ENCODE peak calls at places on chromosomes 11 and 22, in nine cellular contexts. U is islet precursor cell; Q is foreskin fibroblast; V is right atrium auricular region; O is AG04450; C is left lobe of liver; H is C1 segment of cervical spinal cord; Y is activated naive CD4-positive, alpha-beta T cell; J is activated CD8-positive, alpha-beta memory T cell treated with anti-CD3 and anti-CD28 coated beads, Interleukin-2, amount 10 ng/mL, durations not matched to agents 7 days and 5 days. N is an unnamed sample.

GRCh38 chr11:117833401-117833891 is 8.9 kb upstream of the FXYD2 start:
- DNase-seq in O (no peak), V (no peak), U (peak; percentile 84), C (peak; percentile 68), Y (no peak), J (no peak), Q (no peak), H (no peak), N (peak; percentile 69)

GRCh38 chr11:95256204-95256819 is 25.3 kb upstream of the SESN3 start:
- DNase-seq in C (no peak), J (no peak), H (no peak), Q (peak; percentile 25), U (no peak), Y (no peak), V (no peak), O (no peak), N (no peak)

GRCh38 chr11:9982127-9982795 is 311.8 kb downstream of the SBF2 start:
- DNase-seq in C (no peak), H (no peak), O (no peak), Q (peak; percentile 54), Y (no peak), J (no peak), V (no peak), U (no peak), N (no peak)

GRCh38 chr11:29333993-29334780 is 682.6 kb downstream of the KCNA4 start:
- DNase-seq in O (peak; percentile 71), Q (peak; percentile 71), J (no peak), U (no peak), C (no peak), V (no peak), H (no peak), Y (no peak), N (no peak)

GRCh38 chr11:78878631-78879030 is 304.0 kb upstream of the NARS2 start:
- DNase-seq in O (no peak), Q (no peak), H (no peak), Y (no peak), C (no peak), V (no peak), J (no peak), U (no peak), N (no peak)

GRCh38 chr11:93945596-93945995 is 75.6 kb upstream of the HEPHL1 start:
- DNase-seq in Y (no peak), V (no peak), O (no peak), H (no peak), U (no peak), Q (peak; percentile 5), C (no peak), J (no peak), N (no peak)

GRCh38 chr11:46675288-46675851 is 25.0 kb downstream of the ARHGAP1 start:
- DNase-seq in V (peak; percentile 87), H (no peak), U (peak; percentile 69), J (no peak), Y (no peak), Q (peak; percentile 84), O (no peak), C (peak; percentile 85), N (peak; percentile 68)

GRCh38 chr11:100833276-100833675 is 146.2 kb downstream of the ARHGAP42 start:
- DNase-seq in J (no peak), Y (no peak), Q (no peak), C (no peak), O (no peak), V (no peak), H (no peak), U (no peak), N (no peak)

GRCh38 chr11:45583981-45584380 is 81.4 kb downstream of the CHST1 start:
- DNase-seq in J (no peak), Y (no peak), O (no peak), V (no peak), H (no peak), U (no peak), Q (no peak), C (no peak), N (no peak)

GRCh38 chr11:121520243-121521144 is 67.7 kb upstream of the SORL1-AS1 start:
- DNase-seq in V (peak; percentile 50), C (no peak), U (no peak), J (no peak), Q (peak; percentile 88), Y (no peak), O (peak; percentile 57), H (no peak), N (no peak)

GRCh38 chr22:27019827-27020226 is 362.4 kb downstream of the MIAT start:
- DNase-seq in J (no peak), Q (no peak), V (no peak), O (no peak), U (peak; percentile 92), Y (no peak), H (no peak), C (no peak), N (no peak)

GRCh38 chr22:17239156-17239701 is 20.0 kb upstream of the ADA2 start:
- DNase-seq in Q (no peak), O (no peak), C (no peak), H (no peak), V (no peak), Y (no peak), U (no peak), J (no peak), N (no peak)

GRCh38 chr11:18384157-18384641 is 10.2 kb upstream of the LDHA start:
- DNase-seq in C (peak; percentile 92), J (no peak), V (peak; percentile 83), Y (no peak), Q (peak; percentile 94), U (peak; percentile 88), H (no peak), O (peak; percentile 38), N (peak; percentile 76)

GRCh38 chr11:130912552-130912951 is 3.7 kb downstream of the SNX19 start:
- DNase-seq in O (no peak), C (no peak), J (no peak), Q (no peak), H (no peak), Y (no peak), V (no peak), U (no peak), N (no peak)

GRCh38 chr11:128195057-128195751 is 392.2 kb downstream of the ETS1 start:
- DNase-seq in Y (no peak), U (no peak), V (no peak), O (no peak), C (no peak), H (no peak), J (peak; percentile 72), Q (no peak), N (no peak)

GRCh38 chr11:69830086-69830485 is 10.9 kb upstream of the FGF3 start:
- DNase-seq in H (no peak), Y (no peak), C (no peak), U (no peak), J (no peak), O (no peak), V (no peak), Q (no peak), N (peak; percentile 44)

GRCh38 chr22:22685586-22685985 is 41.2 kb downstream of the GGTLC2 start:
- DNase-seq in C (no peak), V (no peak), O (no peak), Y (no peak), J (no peak), U (no peak), Q (no peak), H (no peak), N (no peak)

GRCh38 chr11:122045181-122045586 is 70.8 kb downstream of the BLID start:
- DNase-seq in U (no peak), Q (peak; percentile 83), J (no peak), V (no peak), O (peak; percentile 29), Y (no peak), H (no peak), C (no peak), N (no peak)